ENCODE peak calls at places on chromosomes 7 and 10, in four cellular contexts. I, L, K and F are unnamed samples.

GRCh38 chr7:149886018-149886416 is 12.2 kb downstream of the ATP6V0E2 start:
- DNase-seq in I (no peak), L (no peak), K (no peak), F (peak)

GRCh38 chr7:63012633-63013183 is 985.9 kb upstream of the ZNF722 start:
- DNase-seq in I (no peak), L (peak), K (no peak), F (no peak)

GRCh38 chr7:149414171-149414570 is 46.7 kb downstream of the ZNF777 start:
- DNase-seq in I (no peak), L (no peak), K (no peak), F (no peak)

GRCh38 chr7:27262121-27262520 is 19.5 kb downstream of the EVX1 start:
- DNase-seq in I (no peak), L (peak), K (peak), F (peak)

GRCh38 chr7:5284304-5285281 is 1.9 kb downstream of the SLC29A4 start:
- DNase-seq in I (peak), L (no peak), K (peak), F (peak)

GRCh38 chr10:35606423-35606822 is 1.3 kb downstream of the GJD4 start:
- DNase-seq in I (no peak), L (peak), K (peak), F (peak)

GRCh38 chr7:135979674-135980660 is 2.8 kb upstream of the MTPN start:
- DNase-seq in I (no peak), L (peak), K (peak), F (peak)

GRCh38 chr7:36430881-36431280 is 41.2 kb downstream of the ANLN start:
- DNase-seq in I (no peak), L (no peak), K (no peak), F (no peak)

GRCh38 chr7:30465342-30466170 is 13.0 kb downstream of the NOD1 start:
- DNase-seq in I (no peak), L (peak), K (no peak), F (no peak)

GRCh38 chr7:153523320-153524015 is 528.7 kb upstream of the DPP6 start:
- DNase-seq in I (no peak), L (no peak), K (no peak), F (peak)

GRCh38 chr10:102642553-102643345 is 1.5 kb upstream of the TRIM8 start:
- DNase-seq in I (peak), L (peak), K (peak), F (peak)

GRCh38 chr7:128353189-128353588 is 8.3 kb downstream of the PRRT4 start:
- DNase-seq in I (no peak), L (no peak), K (no peak), F (peak)

GRCh38 chr10:46098379-46098778 is 52.3 kb upstream of the MSMB start:
- DNase-seq in I (no peak), L (no peak), K (no peak), F (no peak)

GRCh38 chr10:60896033-60896432 is 48.0 kb downstream of the RHOBTB1 start:
- DNase-seq in I (no peak), L (peak), K (no peak), F (peak)

GRCh38 chr7:138625849-138626230 is 75.3 kb downstream of the SVOPL start:
- DNase-seq in I (no peak), L (no peak), K (no peak), F (no peak)

GRCh38 chr7:105805619-105806018 is 70.8 kb downstream of the ATXN7L1 start:
- DNase-seq in I (no peak), L (no peak), K (no peak), F (no peak)

GRCh38 chr7:47516985-47517590 is 64.8 kb downstream of the TNS3 start:
- DNase-seq in I (no peak), L (peak), K (no peak), F (no peak)

GRCh38 chr10:30861976-30862375 is 169.7 kb downstream of the ZNF438 start:
- DNase-seq in I (no peak), L (no peak), K (no peak), F (no peak)

GRCh38 chr7:24908757-24909156 is 71.2 kb downstream of the OSBPL3 start:
- DNase-seq in I (no peak), L (no peak), K (no peak), F (no peak)

GRCh38 chr10:128001346-128001745 is 94.4 kb downstream of the PTPRE start:
- DNase-seq in I (no peak), L (no peak), K (no peak), F (no peak)

GRCh38 chr7:149662591-149663095 is 110.7 kb downstream of the ZNF467 start:
- DNase-seq in I (peak), L (peak), K (peak), F (no peak)

GRCh38 chr7:145016068-145016467 is 180.2 kb upstream of the TPK1 start:
- DNase-seq in I (no peak), L (no peak), K (peak), F (no peak)

GRCh38 chr7:50805425-50806130 is 22.9 kb upstream of the GRB10 start:
- DNase-seq in I (peak), L (no peak), K (peak), F (no peak)

DNA sequence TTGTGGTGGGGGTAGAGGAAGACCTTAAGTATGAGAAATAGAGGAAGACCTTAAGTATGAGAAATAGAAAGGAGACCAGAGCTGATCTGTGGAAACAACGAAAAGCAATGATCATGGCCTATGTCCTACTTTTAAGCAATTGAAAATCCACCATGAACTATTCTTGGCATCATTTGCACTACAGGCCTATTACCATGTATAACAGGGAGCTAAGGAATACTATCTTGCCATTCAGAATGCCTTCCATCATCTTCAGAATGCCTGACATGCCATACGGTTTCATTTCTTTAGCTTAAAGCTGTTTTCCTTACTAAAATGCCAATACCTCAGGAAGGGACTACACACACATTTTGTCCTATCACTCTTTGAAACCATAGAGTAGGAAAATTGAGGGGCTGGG is 127.0 kb downstream of the CALCR start:
- DNase-seq in I (no peak), L (no peak), K (no peak), F (no peak)
- H3K27ac ChIP-seq in I (no peak), L (no peak), K (no peak), F (no peak)

GRCh38 chr7:134601459-134601858 is 45.2 kb upstream of the BPGM start:
- DNase-seq in I (no peak), L (no peak), K (no peak), F (no peak)

GRCh38 chr7:134612197-134612596 is 34.5 kb upstream of the BPGM start:
- DNase-seq in I (no peak), L (no peak), K (peak), F (no peak)

GRCh38 chr7:134602921-134603394 is 43.7 kb upstream of the BPGM start:
- DNase-seq in I (no peak), L (peak), K (no peak), F (no peak)

GRCh38 chr7:134611611-134612151 is 35.0 kb upstream of the BPGM start:
- DNase-seq in I (no peak), L (no peak), K (no peak), F (no peak)

DNA sequence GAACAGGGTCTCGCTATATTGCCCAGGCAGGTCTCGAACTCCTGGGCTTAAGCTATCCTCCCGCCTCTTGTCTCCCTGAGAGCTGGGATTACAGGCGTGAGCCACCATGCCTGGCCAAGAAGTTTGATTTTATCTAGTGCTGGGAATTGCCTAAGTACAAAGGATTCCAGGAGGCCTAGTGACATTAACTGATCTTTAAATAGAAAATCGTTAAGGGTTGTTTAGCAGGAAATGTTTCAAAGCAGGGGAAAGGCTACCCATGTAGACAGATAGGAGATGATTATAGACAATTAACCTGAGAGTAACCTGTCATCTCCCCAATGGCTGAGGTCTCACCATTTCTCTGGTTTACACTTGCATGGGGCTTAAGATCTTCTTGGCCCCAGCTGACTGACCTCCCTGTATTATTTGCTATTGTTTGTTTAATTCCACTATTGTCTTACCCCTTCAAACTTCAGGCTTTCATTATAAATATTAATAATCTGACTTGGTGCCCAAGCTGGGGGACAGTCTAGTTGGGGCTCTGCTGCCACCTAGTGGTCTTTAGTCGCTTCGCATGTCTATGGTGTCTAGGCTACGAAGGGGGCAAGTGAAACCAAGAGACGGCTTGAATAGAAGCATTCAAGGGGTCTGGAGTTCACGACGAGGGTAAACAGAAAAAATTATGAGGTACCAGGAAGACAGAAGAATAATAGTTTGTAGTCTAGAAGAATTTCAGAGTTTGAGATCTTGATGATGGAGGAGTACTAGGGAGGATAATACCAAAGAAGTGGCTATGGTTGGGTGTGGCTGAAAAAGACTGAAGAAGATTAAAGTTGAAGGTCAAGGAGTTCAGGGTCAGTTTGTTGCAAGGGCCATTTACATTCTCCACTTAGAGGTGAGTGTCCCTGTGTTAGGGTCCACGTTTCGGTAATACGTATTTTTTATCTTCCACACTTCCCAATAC is 40.4 kb upstream of the BPGM start:
- DNase-seq in I (peak), L (peak), K (peak), F (peak)
- H2AFZ ChIP-seq in I (no peak), L (peak), K (peak), F (peak)

GRCh38 chr7:2031496-2031895 is 201.2 kb downstream of the MAD1L1 start:
- DNase-seq in I (no peak), L (no peak), K (no peak), F (peak)
- H3K27ac ChIP-seq in I (no peak), L (no peak), K (no peak), F (no peak)

GRCh38 chr7:73991522-73992103 is 36.4 kb upstream of the ELN start:
- DNase-seq in I (no peak), L (peak), K (no peak), F (peak)

GRCh38 chr7:73994023-73994422 is 34.0 kb upstream of the ELN start:
- DNase-seq in I (no peak), L (no peak), K (no peak), F (no peak)

GRCh38 chr7:73994761-73995160 is 33.2 kb upstream of the ELN start:
- DNase-seq in I (no peak), L (no peak), K (no peak), F (no peak)

GRCh38 chr7:73995330-73995729 is 32.6 kb upstream of the ELN start:
- DNase-seq in I (no peak), L (peak), K (peak), F (peak)

GRCh38 chr7:73992104-73992562 is 35.8 kb upstream of the ELN start:
- DNase-seq in I (no peak), L (peak), K (no peak), F (peak)
- H2AFZ ChIP-seq in I (no peak), L (peak), K (no peak), F (peak)

GRCh38 chr10:29317423-29318021 is 28.7 kb downstream of the LYZL1 start:
- DNase-seq in I (no peak), L (no peak), K (no peak), F (peak)

GRCh38 chr10:29316308-29317026 is 27.6 kb downstream of the LYZL1 start:
- DNase-seq in I (no peak), L (no peak), K (no peak), F (no peak)

GRCh38 chr10:29317027-29317420 is 28.2 kb downstream of the LYZL1 start:
- DNase-seq in I (no peak), L (peak), K (peak), F (peak)

GRCh38 chr10:29321656-29322055 is 32.8 kb downstream of the LYZL1 start:
- DNase-seq in I (no peak), L (no peak), K (no peak), F (no peak)

GRCh38 chr10:29319205-29319781 is 30.4 kb downstream of the LYZL1 start:
- DNase-seq in I (no peak), L (no peak), K (no peak), F (peak)
- H3K27ac ChIP-seq in I (no peak), L (no peak), K (no peak), F (peak)

GRCh38 chr10:116850058-116850611 is 836 bp downstream of the ENO4 start:
- DNase-seq in I (no peak), L (no peak), K (no peak), F (no peak)
- H2AFZ ChIP-seq in I (peak), L (peak), K (peak), F (peak)

GRCh38 chr10:72013202-72013945 is 49.2 kb downstream of the CHST3 start:
- DNase-seq in I (no peak), L (no peak), K (no peak), F (peak)
- H3K27ac ChIP-seq in I (no peak), L (no peak), K (no peak), F (no peak)

GRCh38 chr10:73964743-73965142 is 33.2 kb upstream of the VCL start:
- DNase-seq in I (no peak), L (no peak), K (no peak), F (no peak)

GRCh38 chr10:73967544-73967943 is 30.4 kb upstream of the VCL start:
- DNase-seq in I (no peak), L (no peak), K (no peak), F (no peak)

GRCh38 chr10:73967022-73967429 is 30.9 kb upstream of the VCL start:
- DNase-seq in I (peak), L (no peak), K (peak), F (peak)

GRCh38 chr10:73968101-73968515 is 29.8 kb upstream of the VCL start:
- DNase-seq in I (no peak), L (peak), K (no peak), F (peak)

DNA sequence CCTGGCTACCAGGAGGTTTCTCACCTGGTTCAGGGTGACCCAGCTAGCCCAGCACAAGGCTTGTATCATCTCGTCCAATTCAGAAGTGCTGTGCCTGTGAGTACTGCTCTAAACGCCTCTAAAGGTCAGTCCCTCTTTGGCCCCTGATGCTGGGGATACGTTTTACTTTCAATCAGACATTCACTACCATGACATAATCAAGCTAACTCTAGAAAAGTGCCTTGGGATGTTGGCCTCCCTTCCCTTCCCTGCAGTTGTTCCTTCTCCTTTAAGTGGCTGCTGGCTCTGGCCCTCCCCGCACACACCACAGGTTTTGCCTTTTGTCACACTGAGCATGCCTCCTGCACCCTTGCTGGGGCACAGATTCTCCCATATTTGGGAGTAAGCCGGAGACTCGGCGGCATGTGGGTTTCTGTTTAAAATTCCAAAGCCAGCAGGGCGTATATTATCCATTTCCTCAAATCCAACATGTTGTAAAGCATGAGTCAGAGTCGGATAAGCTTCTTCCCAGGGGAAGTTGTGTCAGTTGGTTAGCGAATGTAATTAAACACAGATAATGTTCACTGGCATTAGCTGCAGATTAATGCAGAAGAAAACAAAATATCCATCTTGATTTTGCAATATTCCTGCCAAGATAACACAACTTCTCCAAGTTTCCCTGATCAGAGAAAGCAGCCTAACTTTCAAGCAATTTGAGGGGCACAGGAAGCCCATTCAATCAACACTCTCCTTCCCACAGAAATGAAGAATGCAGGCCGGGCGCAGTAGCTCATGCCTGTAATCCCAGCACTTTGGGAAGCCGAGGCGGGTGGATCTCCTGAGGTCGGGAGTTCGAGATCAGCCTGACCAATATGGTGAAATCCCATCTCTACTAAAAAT is 31.8 kb upstream of the VCL start:
- DNase-seq in I (peak), L (peak), K (peak), F (peak)
- H2AFZ ChIP-seq in I (peak), L (peak), K (peak), F (peak)